ENCODE peak calls at places on chromosomes 4 and X, in nine cellular contexts. E is GM10248; P is HT1080; X is choroid plexus epithelial cell; M is activated gamma-delta T cell; L is NCI-H1092; I is renal cortical epithelial cell; G is activated T-helper 1 cell treated with anti-CD3 and anti-CD28 coated beads, Interleukin-12 subunit alpha, Interleukin-12 subunit beta, Interleukin-2, Interleukin-4 antibody, amounts not matched to agents 30 ng/mL and 10 ng/mL and 1 ng/mL, durations not matched to agents 14 hours and 24 hours and 36 hours; H is GM04503. F is an unnamed sample.

GRCh38 chr4:183906736-183907651 is 1.9 kb downstream of the STOX2 start:
- DNase-seq in E (no peak), P (no peak), X (no peak), M (no peak), L (no peak), I (no peak), G (no peak), H (no peak), F (no peak)

GRCh38 chr4:151250706-151251105 is 26.3 kb upstream of the PRSS48 start:
- DNase-seq in E (no peak), P (no peak), X (no peak), M (no peak), L (no peak), I (no peak), G (no peak), H (no peak), F (no peak)

GRCh38 chr4:163527172-163527571 is 32.7 kb downstream of the TMA16 start:
- DNase-seq in E (no peak), P (no peak), X (no peak), M (no peak), L (no peak), I (no peak), G (no peak), H (no peak), F (no peak)

GRCh38 chr4:153799708-153800074 is 10.8 kb upstream of the SFRP2 start:
- DNase-seq in E (no peak), P (no peak), X (peak; percentile 32), M (no peak), L (no peak), I (no peak), G (no peak), H (no peak), F (no peak)

GRCh38 chr4:6338951-6339817 is 69.5 kb downstream of the WFS1 start:
- DNase-seq in E (no peak), P (no peak), X (no peak), M (no peak), L (no peak), I (no peak), G (no peak), H (no peak), F (no peak)

GRCh38 chrX:110951472-110952269 is 144.3 kb upstream of the PAK3 start:
- DNase-seq in E (no peak), P (no peak), X (no peak), M (no peak), L (no peak), I (no peak), G (no peak), H (no peak), F (no peak)

GRCh38 chr4:186216465-186217024 is 10.8 kb upstream of the KLKB1 start:
- DNase-seq in E (no peak), P (no peak), X (peak; percentile 27), M (no peak), L (peak; percentile 12), I (no peak), G (no peak), H (no peak), F (no peak)

GRCh38 chr4:48042979-48043461 is 26.4 kb downstream of the NIPAL1 start:
- DNase-seq in E (no peak), P (no peak), X (no peak), M (no peak), L (no peak), I (peak; percentile 58), G (no peak), H (no peak), F (no peak)

GRCh38 chr4:15336410-15337184 is 91.2 kb upstream of the C1QTNF7 start:
- DNase-seq in E (no peak), P (peak; percentile 84), X (peak; percentile 90), M (no peak), L (no peak), I (peak; percentile 95), G (no peak), H (no peak), F (peak; percentile 56)

GRCh38 chr4:170009291-170009690 is 16.9 kb downstream of the MFAP3L start:
- DNase-seq in E (no peak), P (no peak), X (no peak), M (no peak), L (no peak), I (no peak), G (no peak), H (no peak), F (no peak)

GRCh38 chrX:52138830-52139544 is 45.7 kb upstream of the MAGED4 start:
- DNase-seq in E (no peak), P (no peak), X (no peak), M (no peak), L (no peak), I (no peak), G (no peak), H (no peak), F (no peak)

GRCh38 chr4:74531952-74532794 is 87.2 kb downstream of the AREG start:
- DNase-seq in E (peak; percentile 10), P (peak; percentile 83), X (peak; percentile 98), M (no peak), L (peak; percentile 17), I (peak; percentile 91), G (no peak), H (peak; percentile 25), F (peak; percentile 96)

GRCh38 chr4:110361921-110362320 is 114.0 kb upstream of the ENPEP start:
- DNase-seq in E (no peak), P (peak; percentile 95), X (peak; percentile 98), M (no peak), L (no peak), I (peak; percentile 94), G (no peak), H (peak; percentile 1), F (peak; percentile 53)

GRCh38 chr4:7844247-7844991 is 95.2 kb downstream of the AFAP1 start:
- DNase-seq in E (peak; percentile 65), P (peak; percentile 86), X (peak; percentile 89), M (no peak), L (no peak), I (peak; percentile 54), G (peak; percentile 43), H (no peak), F (peak; percentile 97)

GRCh38 chr4:127852661-127853060 is 28.0 kb upstream of the PLK4 start:
- DNase-seq in E (no peak), P (no peak), X (no peak), M (no peak), L (no peak), I (no peak), G (no peak), H (no peak), F (no peak)

GRCh38 chr4:185017964-185018772 is at the start of gene HELT:
- DNase-seq in E (no peak), P (no peak), X (no peak), M (no peak), L (no peak), I (no peak), G (no peak), H (no peak), F (no peak)

GRCh38 chr4:26320159-26320452 is 708 bp upstream of the RBPJ start:
- DNase-seq in E (peak; percentile 69), P (no peak), X (no peak), M (no peak), L (no peak), I (no peak), G (no peak), H (no peak), F (peak; percentile 37)

GRCh38 chr4:153161599-153161971 is 42.7 kb upstream of the TRIM2 start:
- DNase-seq in E (no peak), P (no peak), X (no peak), M (no peak), L (peak; percentile 9), I (peak; percentile 65), G (no peak), H (no peak), F (no peak)

GRCh38 chr4:18020671-18021469 is 685 bp downstream of the LCORL start:
- DNase-seq in E (peak; percentile 53), P (peak; percentile 91), X (peak; percentile 84), M (peak; percentile 42), L (peak; percentile 74), I (peak; percentile 60), G (peak; percentile 14), H (peak; percentile 27), F (peak; percentile 89)

F was measured in fibroblast of pulmonary artery.